ENCODE peak calls at places on chromosomes 13 and 19, in four cellular contexts. T is neural crest cell, C is mucosa of gallbladder, Y is pons. W is an unnamed sample.
A peak's percentile ranks its signal among the peaks of the same experiment; 100 is the strongest.

GRCh38 chr19:16969127-16969526 is 57.5 kb downstream of the CPAMD8 start:
- DNase-seq in T (no peak), C (no peak), Y (no peak), W (no peak)

GRCh38 chr13:40639226-40639681 is 27.2 kb downstream of the FOXO1 start:
- DNase-seq in C (peak; percentile 27), Y (peak; percentile 38), T (no peak), W (no peak)

GRCh38 chr13:80977168-80977567 is 636.2 kb upstream of the SPRY2 start:
- DNase-seq in Y (no peak), T (no peak), C (no peak), W (no peak)

GRCh38 chr19:45451181-45451849 is 16.5 kb upstream of the FOSB start:
- DNase-seq in T (no peak), Y (no peak), C (no peak), W (peak; percentile 32)

GRCh38 chr19:49666120-49666444 is 349 bp downstream of the BCL2L12 start:
- DNase-seq in T (no peak), Y (no peak), C (no peak), W (no peak)

GRCh38 chr13:112350300-112350699 is 25.9 kb upstream of the SPACA7 start:
- DNase-seq in C (no peak), Y (no peak), T (no peak), W (no peak)

GRCh38 chr13:108785844-108786243 is 156.4 kb downstream of the MYO16 start:
- DNase-seq in C (no peak), T (no peak), Y (no peak), W (no peak)

GRCh38 chr13:95185851-95186250 is 115.4 kb downstream of the ABCC4 start:
- DNase-seq in Y (peak; percentile 60), T (no peak), C (no peak), W (no peak)

GRCh38 chr13:101157261-101157660 is 259.0 kb downstream of the NALCN start:
- DNase-seq in Y (no peak), T (no peak), C (no peak), W (no peak)

GRCh38 chr19:29467824-29468401 is 57.9 kb upstream of the VSTM2B start:
- DNase-seq in T (no peak), C (peak; percentile 4), Y (peak; percentile 83), W (no peak)

GRCh38 chr13:57030671-57031070 is 110.0 kb upstream of the PRR20A start:
- DNase-seq in Y (no peak), T (no peak), C (no peak), W (no peak)

GRCh38 chr13:29925457-29925856 is 75.0 kb upstream of the UBL3 start:
- DNase-seq in Y (peak; percentile 69), C (peak; percentile 93), T (no peak), W (peak; percentile 90)

GRCh38 chr19:49637865-49638350 is 2.0 kb downstream of the RRAS start:
- DNase-seq in C (peak; percentile 83), Y (no peak), T (no peak), W (peak; percentile 79)

GRCh38 chr13:53254495-53254894 is 225.9 kb downstream of the OLFM4 start:
- DNase-seq in Y (no peak), C (no peak), T (peak; percentile 7), W (peak; percentile 17)